ENCODE peak calls at places on chromosomes 1 and 21, in six cellular contexts. X, L, R, K, O and V are unnamed samples.

GRCh38 chr1:226407199-226407496 is 745 bp downstream of the PARP1 start:
- DNase-seq in K (no peak), L (no peak), O (no peak), X (no peak), R (no peak), V (no peak)

GRCh38 chr1:86119214-86119764 is 37.3 kb downstream of the COL24A1 start:
- DNase-seq in X (no peak), L (no peak), R (no peak), O (no peak), K (no peak), V (no peak)

GRCh38 chr1:207822602-207823451 is 71.0 kb downstream of the CD46 start:
- DNase-seq in L (peak), X (peak), K (peak), R (no peak), O (no peak), V (no peak)

GRCh38 chr1:68320349-68320748 is 88.0 kb upstream of the WLS start:
- DNase-seq in X (no peak), R (peak), K (no peak), O (no peak), L (peak), V (no peak)

GRCh38 chr1:53625049-53625448 is 113.9 kb downstream of the GLIS1 start:
- DNase-seq in L (no peak), O (no peak), X (no peak), R (no peak), K (no peak), V (no peak)

GRCh38 chr1:14403961-14404645 is 194.4 kb upstream of the KAZN start:
- DNase-seq in R (no peak), O (no peak), L (peak), X (no peak), K (no peak), V (no peak)

GRCh38 chr21:42063206-42063577 is 7.9 kb upstream of the UMODL1 start:
- DNase-seq in O (peak), X (peak), K (peak), R (no peak), L (peak), V (no peak)

GRCh38 chr21:37724201-37724600 is 192.1 kb downstream of the KCNJ6 start:
- DNase-seq in K (no peak), O (no peak), L (no peak), X (no peak), R (no peak), V (no peak)